ENCODE peak calls at places on chromosomes 13 and 19, in seven cellular contexts. One of them, this sample, is unnamed.

GRCh38 chr19:50410109-50410508 is 8.6 kb upstream of the SPIB start:
- DNase-seq in left ventricle myocardium inferior: no peak
- DNase-seq in cardiac fibroblast: no peak
- DNase-seq in AG04450: no peak
- DNase-seq in A549: no peak
- DNase-seq in activated CD8-positive, alpha-beta T cell treated with anti-CD3 and anti-CD28 coated beads for 36 hours: no peak
- DNase-seq in transverse colon: no peak
- DNase-seq in this sample: no peak

GRCh38 chr19:52941941-52942370 is 18.7 kb upstream of the ZNF888 start:
- DNase-seq in activated CD8-positive, alpha-beta T cell treated with anti-CD3 and anti-CD28 coated beads for 36 hours: peak; percentile 41
- DNase-seq in left ventricle myocardium inferior: peak; percentile 27
- DNase-seq in transverse colon: peak; percentile 36
- DNase-seq in A549: no peak
- DNase-seq in AG04450: no peak
- DNase-seq in cardiac fibroblast: peak; percentile 32
- DNase-seq in this sample: no peak

GRCh38 chr13:50441141-50441540 is 402.4 kb downstream of the DLEU7 start:
- DNase-seq in left ventricle myocardium inferior: no peak
- DNase-seq in AG04450: no peak
- DNase-seq in activated CD8-positive, alpha-beta T cell treated with anti-CD3 and anti-CD28 coated beads for 36 hours: no peak
- DNase-seq in A549: no peak
- DNase-seq in cardiac fibroblast: no peak
- DNase-seq in transverse colon: no peak
- DNase-seq in this sample: no peak

GRCh38 chr13:84867246-84867645 is 932.0 kb downstream of the SLITRK6 start:
- DNase-seq in A549: peak; percentile 6
- DNase-seq in transverse colon: no peak
- DNase-seq in AG04450: no peak
- DNase-seq in cardiac fibroblast: no peak
- DNase-seq in activated CD8-positive, alpha-beta T cell treated with anti-CD3 and anti-CD28 coated beads for 36 hours: no peak
- DNase-seq in left ventricle myocardium inferior: no peak
- DNase-seq in this sample: no peak

GRCh38 chr19:46574533-46574932 is 26.6 kb upstream of the CALM3 start:
- DNase-seq in transverse colon: no peak
- DNase-seq in cardiac fibroblast: no peak
- DNase-seq in A549: no peak
- DNase-seq in activated CD8-positive, alpha-beta T cell treated with anti-CD3 and anti-CD28 coated beads for 36 hours: peak; percentile 68
- DNase-seq in AG04450: no peak
- DNase-seq in left ventricle myocardium inferior: no peak
- DNase-seq in this sample: no peak

GRCh38 chr19:53872762-53873161 is 5.1 kb downstream of the MYADM start:
- DNase-seq in cardiac fibroblast: no peak
- DNase-seq in activated CD8-positive, alpha-beta T cell treated with anti-CD3 and anti-CD28 coated beads for 36 hours: no peak
- DNase-seq in A549: peak; percentile 57
- DNase-seq in transverse colon: no peak
- DNase-seq in left ventricle myocardium inferior: no peak
- DNase-seq in AG04450: no peak
- DNase-seq in this sample: peak; percentile 12

GRCh38 chr19:2140193-2140545 is 11.2 kb downstream of the AP3D1 start:
- DNase-seq in activated CD8-positive, alpha-beta T cell treated with anti-CD3 and anti-CD28 coated beads for 36 hours: no peak
- DNase-seq in transverse colon: no peak
- DNase-seq in left ventricle myocardium inferior: no peak
- DNase-seq in cardiac fibroblast: no peak
- DNase-seq in AG04450: no peak
- DNase-seq in A549: no peak
- DNase-seq in this sample: no peak

GRCh38 chr13:106382569-106382968 is 152.9 kb downstream of the EFNB2 start:
- DNase-seq in cardiac fibroblast: no peak
- DNase-seq in activated CD8-positive, alpha-beta T cell treated with anti-CD3 and anti-CD28 coated beads for 36 hours: no peak
- DNase-seq in left ventricle myocardium inferior: no peak
- DNase-seq in A549: no peak
- DNase-seq in AG04450: no peak
- DNase-seq in transverse colon: no peak
- DNase-seq in this sample: no peak

GRCh38 chr19:8697671-8698432 is 743 bp downstream of the ACTL9 start:
- DNase-seq in AG04450: no peak
- DNase-seq in A549: no peak
- DNase-seq in left ventricle myocardium inferior: no peak
- DNase-seq in transverse colon: no peak
- DNase-seq in activated CD8-positive, alpha-beta T cell treated with anti-CD3 and anti-CD28 coated beads for 36 hours: peak; percentile 41
- DNase-seq in cardiac fibroblast: no peak
- DNase-seq in this sample: no peak

GRCh38 chr13:20669162-20669561 is 34.3 kb upstream of the IL17D start:
- DNase-seq in transverse colon: no peak
- DNase-seq in A549: no peak
- DNase-seq in activated CD8-positive, alpha-beta T cell treated with anti-CD3 and anti-CD28 coated beads for 36 hours: no peak
- DNase-seq in AG04450: no peak
- DNase-seq in cardiac fibroblast: no peak
- DNase-seq in left ventricle myocardium inferior: no peak
- DNase-seq in this sample: no peak

GRCh38 chr19:33437351-33438015 is 64.0 kb downstream of the CEBPG start:
- DNase-seq in left ventricle myocardium inferior: peak; percentile 10
- DNase-seq in transverse colon: no peak
- DNase-seq in A549: no peak
- DNase-seq in activated CD8-positive, alpha-beta T cell treated with anti-CD3 and anti-CD28 coated beads for 36 hours: no peak
- DNase-seq in AG04450: no peak
- DNase-seq in cardiac fibroblast: no peak
- DNase-seq in this sample: no peak

GRCh38 chr13:59790626-59791025 is 373.1 kb downstream of the DIAPH3 start:
- DNase-seq in activated CD8-positive, alpha-beta T cell treated with anti-CD3 and anti-CD28 coated beads for 36 hours: no peak
- DNase-seq in cardiac fibroblast: peak; percentile 40
- DNase-seq in A549: no peak
- DNase-seq in transverse colon: no peak
- DNase-seq in AG04450: no peak
- DNase-seq in left ventricle myocardium inferior: no peak
- DNase-seq in this sample: no peak

GRCh38 chr13:46603165-46603603 is 50.2 kb downstream of the LRCH1 start:
- DNase-seq in activated CD8-positive, alpha-beta T cell treated with anti-CD3 and anti-CD28 coated beads for 36 hours: no peak
- DNase-seq in cardiac fibroblast: peak; percentile 47
- DNase-seq in transverse colon: no peak
- DNase-seq in left ventricle myocardium inferior: no peak
- DNase-seq in AG04450: no peak
- DNase-seq in A549: peak; percentile 48
- DNase-seq in this sample: no peak

GRCh38 chr19:3977242-3978143 is 6.6 kb upstream of the DAPK3 start:
- DNase-seq in activated CD8-positive, alpha-beta T cell treated with anti-CD3 and anti-CD28 coated beads for 36 hours: no peak
- DNase-seq in cardiac fibroblast: no peak
- DNase-seq in transverse colon: no peak
- DNase-seq in left ventricle myocardium inferior: no peak
- DNase-seq in AG04450: no peak
- DNase-seq in A549: no peak
- DNase-seq in this sample: no peak

GRCh38 chr13:113093580-113094409 is 11.8 kb upstream of the F7 start:
- DNase-seq in AG04450: no peak
- DNase-seq in transverse colon: no peak
- DNase-seq in A549: no peak
- DNase-seq in activated CD8-positive, alpha-beta T cell treated with anti-CD3 and anti-CD28 coated beads for 36 hours: no peak
- DNase-seq in cardiac fibroblast: no peak
- DNase-seq in left ventricle myocardium inferior: peak; percentile 10
- DNase-seq in this sample: no peak

GRCh38 chr13:46936525-46936924 is 39.7 kb upstream of the HTR2A start:
- DNase-seq in activated CD8-positive, alpha-beta T cell treated with anti-CD3 and anti-CD28 coated beads for 36 hours: no peak
- DNase-seq in left ventricle myocardium inferior: no peak
- DNase-seq in AG04450: no peak
- DNase-seq in transverse colon: no peak
- DNase-seq in cardiac fibroblast: no peak
- DNase-seq in A549: no peak
- DNase-seq in this sample: no peak

GRCh38 chr19:917323-918151 is at the start of gene KISS1R:
- DNase-seq in AG04450: no peak
- DNase-seq in activated CD8-positive, alpha-beta T cell treated with anti-CD3 and anti-CD28 coated beads for 36 hours: peak; percentile 65
- DNase-seq in cardiac fibroblast: peak; percentile 29
- DNase-seq in left ventricle myocardium inferior: no peak
- DNase-seq in A549: peak; percentile 59
- DNase-seq in transverse colon: no peak
- DNase-seq in this sample: peak; percentile 85

GRCh38 chr13:43159007-43159406 is 135.6 kb downstream of the DNAJC15 start:
- DNase-seq in A549: no peak
- DNase-seq in activated CD8-positive, alpha-beta T cell treated with anti-CD3 and anti-CD28 coated beads for 36 hours: no peak
- DNase-seq in transverse colon: no peak
- DNase-seq in left ventricle myocardium inferior: no peak
- DNase-seq in cardiac fibroblast: peak; percentile 66
- DNase-seq in AG04450: peak; percentile 3
- DNase-seq in this sample: no peak

GRCh38 chr19:18023596-18024212 is 15.7 kb downstream of the ARRDC2 start:
- DNase-seq in A549: no peak
- DNase-seq in AG04450: no peak
- DNase-seq in activated CD8-positive, alpha-beta T cell treated with anti-CD3 and anti-CD28 coated beads for 36 hours: peak; percentile 65
- DNase-seq in cardiac fibroblast: peak; percentile 96
- DNase-seq in transverse colon: peak; percentile 78
- DNase-seq in left ventricle myocardium inferior: peak; percentile 92
- DNase-seq in this sample: no peak

GRCh38 chr13:76516013-76516412 is 370.2 kb downstream of the KCTD12 start:
- DNase-seq in A549: no peak
- DNase-seq in AG04450: peak; percentile 78
- DNase-seq in activated CD8-positive, alpha-beta T cell treated with anti-CD3 and anti-CD28 coated beads for 36 hours: no peak
- DNase-seq in cardiac fibroblast: peak; percentile 74
- DNase-seq in transverse colon: no peak
- DNase-seq in left ventricle myocardium inferior: no peak
- DNase-seq in this sample: no peak

GRCh38 chr19:43534811-43535761 is 2.1 kb downstream of the ZNF575 start:
- DNase-seq in cardiac fibroblast: peak; percentile 79
- DNase-seq in transverse colon: peak; percentile 64
- DNase-seq in activated CD8-positive, alpha-beta T cell treated with anti-CD3 and anti-CD28 coated beads for 36 hours: peak; percentile 51
- DNase-seq in left ventricle myocardium inferior: peak; percentile 70
- DNase-seq in AG04450: no peak
- DNase-seq in A549: peak; percentile 59
- DNase-seq in this sample: no peak

GRCh38 chr13:76600086-76600485 is 286.1 kb downstream of the KCTD12 start:
- DNase-seq in AG04450: no peak
- DNase-seq in A549: no peak
- DNase-seq in cardiac fibroblast: peak; percentile 49
- DNase-seq in left ventricle myocardium inferior: no peak
- DNase-seq in activated CD8-positive, alpha-beta T cell treated with anti-CD3 and anti-CD28 coated beads for 36 hours: no peak
- DNase-seq in transverse colon: no peak
- DNase-seq in this sample: no peak

GRCh38 chr13:34748561-34748960 is 193.5 kb upstream of the NBEA start:
- DNase-seq in A549: no peak
- DNase-seq in AG04450: no peak
- DNase-seq in transverse colon: no peak
- DNase-seq in left ventricle myocardium inferior: no peak
- DNase-seq in activated CD8-positive, alpha-beta T cell treated with anti-CD3 and anti-CD28 coated beads for 36 hours: no peak
- DNase-seq in cardiac fibroblast: peak; percentile 41
- DNase-seq in this sample: no peak

GRCh38 chr19:4889034-4889825 is 13.5 kb downstream of the ARRDC5 start:
- DNase-seq in transverse colon: no peak
- DNase-seq in cardiac fibroblast: peak; percentile 31
- DNase-seq in left ventricle myocardium inferior: no peak
- DNase-seq in A549: no peak
- DNase-seq in AG04450: no peak
- DNase-seq in activated CD8-positive, alpha-beta T cell treated with anti-CD3 and anti-CD28 coated beads for 36 hours: no peak
- DNase-seq in this sample: no peak

DNA sequence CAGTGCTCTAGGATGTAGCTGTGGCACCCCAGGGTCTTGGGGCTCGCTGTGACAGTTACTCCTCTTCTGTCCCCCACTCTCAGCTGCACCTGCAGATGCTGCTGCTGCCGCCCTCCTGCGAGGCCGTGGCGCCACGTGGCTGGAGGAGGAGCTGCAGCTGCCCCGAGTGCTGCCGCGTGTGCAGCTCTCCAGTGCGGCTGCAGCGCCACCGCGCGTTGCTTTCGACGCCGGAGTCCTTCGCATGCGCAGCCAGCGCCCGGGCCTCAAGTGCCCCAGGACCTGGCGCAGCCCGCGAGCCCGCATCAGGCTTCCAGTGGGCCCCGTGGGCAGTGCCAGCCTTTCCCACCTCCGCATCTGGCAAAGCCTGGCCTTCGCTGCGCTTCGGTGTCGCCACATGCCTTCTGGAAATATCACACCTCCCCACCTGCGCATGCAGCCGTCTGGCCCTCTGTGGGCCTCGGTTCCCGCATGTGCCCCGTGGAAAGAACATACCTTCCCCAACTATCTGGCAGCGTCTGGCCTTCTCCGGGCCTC is 692 bp upstream of the ZNF580 start:
- DNase-seq in left ventricle myocardium inferior: peak; percentile 65
- DNase-seq in AG04450: no peak
- DNase-seq in A549: peak; percentile 49
- DNase-seq in transverse colon: peak; percentile 73
- DNase-seq in cardiac fibroblast: peak; percentile 77
- DNase-seq in activated CD8-positive, alpha-beta T cell treated with anti-CD3 and anti-CD28 coated beads for 36 hours: peak; percentile 81
- DNase-seq in this sample: peak; percentile 73
- TF ChIP-seq CTCF in left ventricle myocardium inferior: peak; percentile 50
- TF ChIP-seq CTCF in AG04450: peak; percentile 41
- TF ChIP-seq CTCF in A549: no peak
- TF ChIP-seq CTCF in transverse colon: peak; percentile 29
- TF ChIP-seq CTCF in cardiac fibroblast: peak; percentile 25
- TF ChIP-seq CTCF in activated CD8-positive, alpha-beta T cell treated with anti-CD3 and anti-CD28 coated beads for 36 hours: no peak
- TF ChIP-seq CTCF in this sample: peak; percentile 68

GRCh38 chr13:27797228-27797624 is 4.9 kb downstream of the GSX1 start:
- DNase-seq in AG04450: no peak
- DNase-seq in activated CD8-positive, alpha-beta T cell treated with anti-CD3 and anti-CD28 coated beads for 36 hours: no peak
- DNase-seq in A549: peak; percentile 40
- DNase-seq in left ventricle myocardium inferior: no peak
- DNase-seq in transverse colon: no peak
- DNase-seq in cardiac fibroblast: peak; percentile 26
- DNase-seq in this sample: no peak
- TF ChIP-seq CTCF in AG04450: peak; percentile 35
- TF ChIP-seq CTCF in activated CD8-positive, alpha-beta T cell treated with anti-CD3 and anti-CD28 coated beads for 36 hours: no peak
- TF ChIP-seq CTCF in A549: no peak
- TF ChIP-seq CTCF in left ventricle myocardium inferior: no peak
- TF ChIP-seq CTCF in transverse colon: no peak
- TF ChIP-seq CTCF in cardiac fibroblast: no peak
- TF ChIP-seq CTCF in this sample: no peak

GRCh38 chr13:97113231-97114001 is 108.7 kb upstream of the MBNL2 start:
- DNase-seq in cardiac fibroblast: no peak
- DNase-seq in A549: no peak
- DNase-seq in transverse colon: no peak
- DNase-seq in AG04450: no peak
- DNase-seq in left ventricle myocardium inferior: no peak
- DNase-seq in activated CD8-positive, alpha-beta T cell treated with anti-CD3 and anti-CD28 coated beads for 36 hours: no peak
- DNase-seq in this sample: no peak

GRCh38 chr13:97114696-97115095 is 107.4 kb upstream of the MBNL2 start:
- DNase-seq in AG04450: no peak
- DNase-seq in activated CD8-positive, alpha-beta T cell treated with anti-CD3 and anti-CD28 coated beads for 36 hours: no peak
- DNase-seq in cardiac fibroblast: no peak
- DNase-seq in A549: no peak
- DNase-seq in transverse colon: no peak
- DNase-seq in left ventricle myocardium inferior: no peak
- DNase-seq in this sample: no peak

GRCh38 chr13:97109841-97110492 is 112.2 kb upstream of the MBNL2 start:
- DNase-seq in left ventricle myocardium inferior: peak; percentile 91
- DNase-seq in transverse colon: peak; percentile 92
- DNase-seq in activated CD8-positive, alpha-beta T cell treated with anti-CD3 and anti-CD28 coated beads for 36 hours: peak; percentile 77
- DNase-seq in A549: peak; percentile 83
- DNase-seq in AG04450: no peak
- DNase-seq in cardiac fibroblast: peak; percentile 93
- DNase-seq in this sample: peak; percentile 84

GRCh38 chr13:97111705-97112104 is 110.4 kb upstream of the MBNL2 start:
- DNase-seq in transverse colon: no peak
- DNase-seq in AG04450: no peak
- DNase-seq in activated CD8-positive, alpha-beta T cell treated with anti-CD3 and anti-CD28 coated beads for 36 hours: no peak
- DNase-seq in A549: no peak
- DNase-seq in cardiac fibroblast: no peak
- DNase-seq in left ventricle myocardium inferior: no peak
- DNase-seq in this sample: no peak

GRCh38 chr13:97112451-97113152 is 109.5 kb upstream of the MBNL2 start:
- DNase-seq in activated CD8-positive, alpha-beta T cell treated with anti-CD3 and anti-CD28 coated beads for 36 hours: no peak
- DNase-seq in left ventricle myocardium inferior: no peak
- DNase-seq in AG04450: no peak
- DNase-seq in transverse colon: no peak
- DNase-seq in cardiac fibroblast: no peak
- DNase-seq in A549: no peak
- DNase-seq in this sample: no peak
- TF ChIP-seq CTCF in activated CD8-positive, alpha-beta T cell treated with anti-CD3 and anti-CD28 coated beads for 36 hours: no peak
- TF ChIP-seq CTCF in left ventricle myocardium inferior: no peak
- TF ChIP-seq CTCF in AG04450: no peak
- TF ChIP-seq CTCF in transverse colon: no peak
- TF ChIP-seq CTCF in cardiac fibroblast: no peak
- TF ChIP-seq CTCF in A549: no peak
- TF ChIP-seq CTCF in this sample: no peak

GRCh38 chr13:78601124-78601885 is 2.0 kb downstream of the POU4F1 start:
- DNase-seq in transverse colon: no peak
- DNase-seq in A549: no peak
- DNase-seq in left ventricle myocardium inferior: no peak
- DNase-seq in activated CD8-positive, alpha-beta T cell treated with anti-CD3 and anti-CD28 coated beads for 36 hours: no peak
- DNase-seq in AG04450: no peak
- DNase-seq in cardiac fibroblast: peak; percentile 27
- DNase-seq in this sample: peak; percentile 52
- TF ChIP-seq CTCF in transverse colon: no peak
- TF ChIP-seq CTCF in A549: no peak
- TF ChIP-seq CTCF in left ventricle myocardium inferior: no peak
- TF ChIP-seq CTCF in activated CD8-positive, alpha-beta T cell treated with anti-CD3 and anti-CD28 coated beads for 36 hours: no peak
- TF ChIP-seq CTCF in AG04450: no peak
- TF ChIP-seq CTCF in cardiac fibroblast: no peak
- TF ChIP-seq CTCF in this sample: no peak

This sample was measured in GM20000.